ENCODE peak calls at places on chromosomes 5 and 9, in seven cellular contexts. P is LNCaP clone FGC, D is osteocyte, H is GM12865, J is GM13977, L is foreskin fibroblast, M is progenitor cell of endocrine pancreas. N is an unnamed sample.

GRCh38 chr5:92941806-92942205 is 639.2 kb downstream of the NR2F1-AS1 start:
- DNase-seq in P (no peak), D (no peak), H (no peak), J (no peak), L (no peak), M (no peak), N (no peak)

GRCh38 chr9:128819716-128820664 is 1.7 kb downstream of the ENDOG start:
- DNase-seq in P (no peak), D (no peak), H (no peak), J (no peak), L (peak; percentile 39), M (no peak), N (no peak)

GRCh38 chr5:127472700-127473099 is 44.7 kb upstream of the PRRC1 start:
- DNase-seq in P (no peak), D (no peak), H (no peak), J (no peak), L (no peak), M (no peak), N (no peak)

GRCh38 chr5:96426831-96427230 is 6.2 kb downstream of the PCSK1 start:
- DNase-seq in P (no peak), D (no peak), H (no peak), J (no peak), L (no peak), M (no peak), N (no peak)

GRCh38 chr5:119009131-119009530 is 20.8 kb upstream of the DTWD2 start:
- DNase-seq in P (peak; percentile 37), D (no peak), H (no peak), J (no peak), L (no peak), M (no peak), N (no peak)

GRCh38 chr5:172255444-172255843 is 28.1 kb downstream of the UBTD2 start:
- DNase-seq in P (no peak), D (no peak), H (no peak), J (no peak), L (no peak), M (no peak), N (no peak)

GRCh38 chr5:10673407-10673806 is 87.6 kb downstream of the DAP start:
- DNase-seq in P (no peak), D (peak; percentile 72), H (no peak), J (no peak), L (no peak), M (no peak), N (no peak)

GRCh38 chr5:178238711-178239592 is 6.3 kb upstream of the PHYKPL start:
- DNase-seq in P (no peak), D (no peak), H (peak; percentile 52), J (no peak), L (no peak), M (no peak), N (no peak)

GRCh38 chr9:37034938-37035471 is 937 bp upstream of the PAX5 start:
- DNase-seq in P (no peak), D (no peak), H (peak; percentile 42), J (peak; percentile 34), L (no peak), M (no peak), N (no peak)

GRCh38 chr5:8848997-8849585 is 696.8 kb downstream of the SEMA5A start:
- DNase-seq in P (no peak), D (no peak), H (no peak), J (no peak), L (peak; percentile 94), M (no peak), N (no peak)

GRCh38 chr5:172616136-172616535 is 24.9 kb upstream of the NEURL1B start:
- DNase-seq in P (no peak), D (no peak), H (no peak), J (no peak), L (no peak), M (no peak), N (no peak)

GRCh38 chr5:169548315-169548714 is 35.3 kb upstream of the SPDL1 start:
- DNase-seq in P (peak; percentile 37), D (no peak), H (peak; percentile 3), J (no peak), L (peak; percentile 79), M (no peak), N (no peak)

GRCh38 chr9:127569819-127570401 is 42.2 kb upstream of the STXBP1 start:
- DNase-seq in P (no peak), D (no peak), H (peak; percentile 54), J (no peak), L (peak; percentile 61), M (no peak), N (no peak)

GRCh38 chr5:102583663-102584062 is 84.9 kb upstream of the SLCO6A1 start:
- DNase-seq in P (no peak), D (no peak), H (peak; percentile 3), J (no peak), L (peak; percentile 25), M (no peak), N (no peak)

GRCh38 chr9:131724678-131725077 is 15.2 kb downstream of the RAPGEF1 start:
- DNase-seq in P (no peak), D (no peak), H (peak; percentile 50), J (no peak), L (no peak), M (no peak), N (no peak)

GRCh38 chr5:36125868-36126267 is 25.8 kb downstream of the LMBRD2 start:
- DNase-seq in P (no peak), D (no peak), H (no peak), J (no peak), L (no peak), M (no peak), N (no peak)

GRCh38 chr9:110126986-110127864 is 80.7 kb downstream of the C9orf152 start:
- DNase-seq in P (no peak), D (no peak), H (no peak), J (no peak), L (no peak), M (no peak), N (no peak)

GRCh38 chr5:43601454-43602260 is 1.3 kb upstream of the NNT start:
- DNase-seq in P (no peak), D (no peak), H (peak; percentile 69), J (peak; percentile 67), L (peak; percentile 63), M (no peak), N (no peak)

GRCh38 chr5:54754878-54755277 is 230.5 kb downstream of the ESM1 start:
- DNase-seq in P (no peak), D (no peak), H (no peak), J (no peak), L (no peak), M (no peak), N (no peak)

GRCh38 chr5:64869419-64869818 is 100.7 kb downstream of the CWC27 start:
- DNase-seq in P (no peak), D (no peak), H (no peak), J (no peak), L (peak; percentile 85), M (no peak), N (no peak)

GRCh38 chr5:93151896-93152295 is 429.1 kb downstream of the NR2F1-AS1 start:
- DNase-seq in P (no peak), D (no peak), H (no peak), J (no peak), L (no peak), M (no peak), N (no peak)

GRCh38 chr9:121233906-121234901 is 32.5 kb upstream of the RAB14 start:
- DNase-seq in P (peak; percentile 6), D (no peak), H (no peak), J (no peak), L (peak; percentile 75), M (no peak), N (no peak)

GRCh38 chr9:92245005-92245797 is 48.3 kb downstream of the IARS1 start:
- DNase-seq in P (no peak), D (no peak), H (no peak), J (no peak), L (peak; percentile 76), M (no peak), N (no peak)

GRCh38 chr9:83403864-83404263 is 134.3 kb downstream of the FRMD3 start:
- DNase-seq in P (no peak), D (no peak), H (no peak), J (no peak), L (peak; percentile 53), M (no peak), N (no peak)

GRCh38 chr5:10452768-10453331 is 11.2 kb downstream of the ROPN1L start:
- DNase-seq in P (peak; percentile 70), D (no peak), H (peak; percentile 87), J (peak; percentile 83), L (peak; percentile 90), M (no peak), N (no peak)

DNA sequence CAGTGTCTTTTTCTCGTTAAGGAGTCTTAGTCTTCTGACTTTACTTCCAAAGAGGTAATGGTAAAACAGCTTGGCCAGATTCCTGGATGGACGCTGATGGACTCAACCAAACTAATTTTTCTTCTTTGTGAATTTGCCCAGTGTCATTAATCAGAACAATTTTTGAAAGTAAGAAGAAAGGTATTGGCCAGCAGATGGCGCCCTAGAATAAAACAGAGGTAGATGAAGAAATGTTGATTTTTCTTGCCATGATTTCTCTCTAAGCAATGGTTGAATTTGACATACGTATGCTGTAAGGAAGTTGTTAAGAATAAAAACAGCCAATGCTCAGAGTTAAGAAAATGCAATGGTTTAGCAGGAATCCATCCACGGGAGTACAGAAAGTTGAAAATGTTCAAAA is 500.0 kb downstream of the DIRAS2 start:
- DNase-seq in P (peak; percentile 7), D (no peak), H (peak; percentile 54), J (peak; percentile 32), L (peak; percentile 40), M (no peak), N (no peak)
- TF ChIP-seq CTCF in P (peak; percentile 57), D (peak; percentile 48), H (peak; percentile 38), J (peak; percentile 58), L (peak; percentile 29), M (peak; percentile 73), N (peak; percentile 81)

GRCh38 chr5:32690153-32690552 is 21.0 kb upstream of the NPR3 start:
- DNase-seq in P (no peak), D (no peak), H (no peak), J (no peak), L (peak; percentile 31), M (no peak), N (no peak)
- TF ChIP-seq CTCF in P (peak; percentile 53), D (peak; percentile 7), H (no peak), J (no peak), L (peak; percentile 38), M (no peak), N (no peak)

GRCh38 chr5:132963175-132964104 is at the start of gene AFF4:
- DNase-seq in P (peak; percentile 96), D (peak; percentile 99), H (peak; percentile 97), J (peak; percentile 96), L (peak; percentile 99), M (peak; percentile 97), N (peak; percentile 88)
- TF ChIP-seq CTCF in P (no peak), D (no peak), H (no peak), J (no peak), L (no peak), M (no peak), N (no peak)

GRCh38 chr9:69674741-69675438 is 2.7 kb upstream of the APBA1 start:
- DNase-seq in P (no peak), D (no peak), H (no peak), J (no peak), L (peak; percentile 95), M (no peak), N (no peak)

GRCh38 chr9:69671904-69672827 is at the start of gene APBA1:
- DNase-seq in P (no peak), D (peak; percentile 86), H (peak; percentile 19), J (peak; percentile 52), L (peak; percentile 92), M (peak; percentile 27), N (peak; percentile 64)

GRCh38 chr9:69675563-69675962 is 3.4 kb upstream of the APBA1 start:
- DNase-seq in P (no peak), D (no peak), H (no peak), J (no peak), L (no peak), M (no peak), N (no peak)

GRCh38 chr9:69672828-69673640 is 863 bp upstream of the APBA1 start:
- DNase-seq in P (peak; percentile 53), D (peak; percentile 96), H (peak; percentile 80), J (peak; percentile 83), L (peak; percentile 96), M (peak; percentile 83), N (peak; percentile 80)

GRCh38 chr9:69674112-69674511 is 1.9 kb upstream of the APBA1 start:
- DNase-seq in P (no peak), D (no peak), H (no peak), J (no peak), L (peak; percentile 30), M (no peak), N (no peak)
- TF ChIP-seq CTCF in P (peak; percentile 15), D (no peak), H (no peak), J (no peak), L (no peak), M (peak; percentile 32), N (no peak)